ENCODE peak calls at places on chromosomes 13 and 19, in eight cellular contexts. P, Q, U, H, R, Y, X and S are unnamed samples.

GRCh38 chr19:48329167-48329891 is 4.0 kb downstream of the EMP3 start:
- DNase-seq in R (no peak), P (no peak), U (peak), Y (no peak), X (no peak), Q (peak), H (no peak), S (peak)

GRCh38 chr13:33678084-33678483 is 139.9 kb upstream of the RFC3 start:
- DNase-seq in Q (no peak), X (no peak), H (no peak), U (no peak), P (no peak), Y (no peak), R (no peak), S (no peak)

GRCh38 chr19:45125975-45126493 is 33.1 kb downstream of the PPP1R37 start:
- DNase-seq in R (peak), H (peak), U (peak), Q (peak), P (no peak), Y (no peak), X (peak), S (peak)

GRCh38 chr13:111548301-111548700 is 227.9 kb downstream of the TEX29 start:
- DNase-seq in Y (no peak), X (no peak), R (no peak), Q (no peak), P (no peak), U (no peak), H (no peak), S (no peak)

GRCh38 chr19:34319785-34320184 is 45.2 kb upstream of the GPI start:
- DNase-seq in U (no peak), P (peak), Q (no peak), R (no peak), H (no peak), Y (no peak), X (no peak), S (no peak)

GRCh38 chr19:7575426-7576040 is 20.1 kb upstream of the CAMSAP3 start:
- DNase-seq in P (no peak), Y (no peak), H (no peak), U (no peak), X (no peak), Q (no peak), R (peak), S (no peak)

GRCh38 chr13:59112375-59112774 is 1051.4 kb downstream of the DIAPH3 start:
- DNase-seq in X (no peak), Y (no peak), P (peak), Q (no peak), R (peak), H (peak), U (peak), S (peak)

GRCh38 chr19:56290104-56290503 is 17.6 kb downstream of the EDDM13 start:
- DNase-seq in X (no peak), P (no peak), Y (no peak), Q (no peak), R (no peak), U (no peak), H (no peak), S (no peak)

GRCh38 chr19:11159598-11160001 is 4.0 kb upstream of the SPC24 start:
- DNase-seq in H (no peak), X (no peak), Q (no peak), Y (no peak), R (no peak), P (no peak), U (no peak), S (no peak)

GRCh38 chr19:53511933-53512374 is 26.0 kb upstream of the ZNF331 start:
- DNase-seq in P (peak), R (peak), H (peak), U (peak), Q (peak), Y (peak), X (no peak), S (peak)

GRCh38 chr19:2077398-2077797 is 18.7 kb downstream of the MOB3A start:
- DNase-seq in H (no peak), U (no peak), P (no peak), Q (no peak), Y (no peak), X (no peak), R (no peak), S (no peak)

GRCh38 chr13:23609414-23610186 is 39.4 kb downstream of the TNFRSF19 start:
- DNase-seq in X (no peak), P (no peak), Q (no peak), H (no peak), Y (peak), U (peak), R (peak), S (peak)

GRCh38 chr13:25778302-25778701 is 273.5 kb downstream of the SHISA2 start:
- DNase-seq in R (no peak), U (no peak), Q (no peak), Y (no peak), P (no peak), X (no peak), H (no peak), S (no peak)

GRCh38 chr13:77969299-77969698 is 50.7 kb upstream of the EDNRB start:
- DNase-seq in Y (no peak), U (no peak), Q (no peak), H (no peak), X (no peak), R (no peak), P (no peak), S (no peak)

GRCh38 chr19:52592301-52592700 is 22.2 kb downstream of the ZNF701 start:
- DNase-seq in H (no peak), X (no peak), U (no peak), P (no peak), R (no peak), Q (no peak), Y (no peak), S (no peak)

GRCh38 chr13:76976488-76976887 is 15.4 kb upstream of the CLN5 start:
- DNase-seq in R (peak), P (no peak), X (no peak), Q (no peak), U (no peak), H (no peak), Y (peak), S (peak)

GRCh38 chr19:3554254-3555083 is 2.9 kb downstream of the MFSD12 start:
- DNase-seq in X (no peak), Y (no peak), P (no peak), Q (no peak), R (no peak), H (no peak), U (no peak), S (no peak)

GRCh38 chr13:93058301-93058700 is 168.3 kb upstream of the GPC6 start:
- DNase-seq in R (no peak), P (no peak), X (no peak), Y (no peak), U (no peak), Q (no peak), H (no peak), S (no peak)

GRCh38 chr13:109140777-109141354 is 511.5 kb downstream of the MYO16 start:
- DNase-seq in Y (no peak), H (no peak), X (no peak), U (no peak), Q (no peak), R (no peak), P (no peak), S (no peak)

GRCh38 chr19:32029235-32029634 is 316.2 kb upstream of the ZNF507 start:
- DNase-seq in H (no peak), U (no peak), P (no peak), Q (no peak), X (no peak), R (no peak), Y (no peak), S (no peak)

GRCh38 chr19:16654151-16654550 is 5.8 kb downstream of the SMIM7 start:
- DNase-seq in X (no peak), R (no peak), P (no peak), U (no peak), Y (no peak), Q (no peak), H (no peak), S (no peak)

GRCh38 chr19:15776264-15776663 is 11.2 kb upstream of the OR10H5 start:
- DNase-seq in P (no peak), U (no peak), Y (no peak), Q (no peak), H (no peak), X (no peak), R (no peak), S (no peak)